ENCODE peak calls at places on chromosome 2, in four cellular contexts. M is OCI-LY7, N is esophagus muscularis mucosa, O is colonic mucosa. L is an unnamed sample.

GRCh38 chr2:201358684-201359083 is 1.5 kb upstream of the FLACC1 start:
- DNase-seq in M (no peak), N (no peak), O (no peak), L (no peak)

GRCh38 chr2:53018830-53019425 is 748.7 kb upstream of the CHAC2 start:
- DNase-seq in M (no peak), N (no peak), O (no peak), L (no peak)

GRCh38 chr2:152369176-152369860 is 34.3 kb downstream of the FMNL2 start:
- DNase-seq in M (no peak), N (no peak), O (no peak), L (no peak)

GRCh38 chr2:128435576-128436497 is 117.2 kb upstream of the HS6ST1 start:
- DNase-seq in M (peak; percentile 4), N (no peak), O (no peak), L (no peak)

GRCh38 chr2:69214898-69215297 is 172.1 kb downstream of the GFPT1 start:
- DNase-seq in M (no peak), N (peak; percentile 86), O (no peak), L (no peak)

GRCh38 chr2:8408560-8409460 is 273.0 kb upstream of the ID2 start:
- DNase-seq in M (peak; percentile 31), N (no peak), O (no peak), L (no peak)

GRCh38 chr2:28390857-28391563 is 1.6 kb upstream of the FOSL2 start:
- DNase-seq in M (peak; percentile 6), N (peak; percentile 98), O (peak; percentile 83), L (no peak)

GRCh38 chr2:211503856-211504255 is 947.5 kb downstream of the CPS1 start:
- DNase-seq in M (peak; percentile 18), N (no peak), O (no peak), L (no peak)

GRCh38 chr2:69804416-69804815 is 25.0 kb upstream of the GMCL1 start:
- DNase-seq in M (no peak), N (peak; percentile 39), O (no peak), L (no peak)

GRCh38 chr2:118058979-118059378 is 29.3 kb upstream of the INSIG2 start:
- DNase-seq in M (no peak), N (no peak), O (no peak), L (no peak)

GRCh38 chr2:120768112-120769048 is 32.7 kb downstream of the GLI2 start:
- DNase-seq in M (no peak), N (no peak), O (no peak), L (no peak)

GRCh38 chr2:99260184-99260583 is 4.7 kb upstream of the LYG2 start:
- DNase-seq in M (no peak), N (no peak), O (no peak), L (no peak)

GRCh38 chr2:67259581-67260347 is 137.4 kb upstream of the ETAA1 start:
- DNase-seq in M (no peak), N (no peak), O (peak; percentile 35), L (no peak)

GRCh38 chr2:223797811-223798721 is 39.3 kb downstream of the AP1S3 start:
- DNase-seq in M (peak; percentile 83), N (no peak), O (no peak), L (no peak)

GRCh38 chr2:201798252-201798918 is 8.0 kb upstream of the CDK15 start:
- DNase-seq in M (no peak), N (no peak), O (no peak), L (no peak)

GRCh38 chr2:105766300-105766866 is 21.7 kb downstream of the NCK2 start:
- DNase-seq in M (no peak), N (no peak), O (no peak), L (no peak)

GRCh38 chr2:197304556-197305011 is 6.0 kb downstream of the ANKRD44 start:
- DNase-seq in M (peak; percentile 26), N (no peak), O (no peak), L (no peak)

GRCh38 chr2:74188018-74188601 is 9.4 kb upstream of the MOB1A start:
- DNase-seq in M (no peak), N (no peak), O (no peak), L (no peak)

GRCh38 chr2:190837991-190838390 is 42.6 kb upstream of the GLS start:
- DNase-seq in M (no peak), N (no peak), O (no peak), L (no peak)

GRCh38 chr2:177024760-177025159 is 187.8 kb upstream of the HNRNPA3 start:
- DNase-seq in M (no peak), N (no peak), O (no peak), L (no peak)

GRCh38 chr2:168661404-168661869 is 141.0 kb upstream of the NOSTRIN start:
- DNase-seq in M (no peak), N (no peak), O (no peak), L (no peak)

GRCh38 chr2:61178603-61179545 is 16.9 kb downstream of the C2orf74 start:
- DNase-seq in M (peak; percentile 22), N (no peak), O (peak; percentile 27), L (no peak)

GRCh38 chr2:46294185-46294836 is 2.9 kb upstream of the EPAS1 start:
- DNase-seq in M (no peak), N (no peak), O (peak; percentile 53), L (no peak)

GRCh38 chr2:206989306-206989705 is 50.0 kb downstream of the CPO start:
- DNase-seq in M (peak; percentile 30), N (no peak), O (peak; percentile 21), L (no peak)

GRCh38 chr2:240412975-240413812 is 22.3 kb upstream of the GPC1 start:
- DNase-seq in M (no peak), N (no peak), O (no peak), L (no peak)

GRCh38 chr2:73101626-73102256 is 11.0 kb downstream of the RAB11FIP5 start:
- DNase-seq in M (no peak), N (no peak), O (no peak), L (no peak)

GRCh38 chr2:170812716-170813585 is 3.7 kb upstream of the GAD1 start:
- DNase-seq in M (peak; percentile 85), N (no peak), O (peak; percentile 54), L (no peak)

DNA sequence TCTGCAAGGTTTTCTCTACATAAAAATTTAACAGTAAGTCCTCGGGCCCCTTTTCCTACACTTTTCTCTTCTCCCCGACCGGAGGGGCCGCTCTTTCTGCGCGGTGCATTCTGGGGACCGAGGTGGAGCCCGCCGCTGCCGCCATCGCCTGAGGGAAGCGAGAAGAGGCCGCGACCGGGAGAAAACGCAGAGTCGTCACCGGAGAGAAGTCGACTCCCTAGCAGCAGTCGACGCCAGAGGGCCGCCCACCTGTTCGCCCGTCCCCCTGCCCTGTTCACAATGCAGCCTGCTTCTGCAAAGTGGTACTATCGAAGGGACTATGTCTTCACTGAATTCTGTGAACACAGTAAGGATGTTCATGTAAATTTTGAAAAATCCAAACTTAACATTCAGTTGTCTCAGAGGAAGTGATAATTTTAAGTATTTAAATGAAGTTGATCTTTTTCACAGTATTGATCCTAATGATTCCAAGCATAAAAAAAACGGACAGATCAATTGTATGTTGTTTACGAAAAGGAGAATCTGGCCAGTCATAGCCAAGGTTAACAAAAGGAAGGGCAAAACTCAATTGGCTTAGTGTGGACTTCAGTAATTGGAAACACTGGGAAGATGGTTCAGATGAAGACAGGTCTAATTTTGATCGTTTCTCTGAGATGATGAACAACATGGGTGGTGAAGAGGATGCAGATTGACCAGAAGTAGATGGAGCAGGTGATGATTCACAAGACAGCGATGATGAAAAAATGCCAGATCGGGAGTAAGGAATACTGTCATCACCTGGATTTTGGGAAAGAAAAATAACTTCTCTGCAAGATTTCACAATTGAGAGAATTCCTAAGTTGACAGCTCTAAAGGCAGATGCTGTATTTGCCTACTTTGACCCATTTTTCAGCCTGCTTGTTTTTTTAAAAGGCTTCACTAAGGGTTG is 55.8 kb downstream of the ASXL2 start:
- DNase-seq in M (no peak), N (no peak), O (peak; percentile 35), L (no peak)
- H3K4me3 ChIP-seq in M (no peak overlapping the region), N (peak overlapping the region; percentile 15), O (no peak overlapping the region), L (peak overlapping the region; percentile 30)

DNA sequence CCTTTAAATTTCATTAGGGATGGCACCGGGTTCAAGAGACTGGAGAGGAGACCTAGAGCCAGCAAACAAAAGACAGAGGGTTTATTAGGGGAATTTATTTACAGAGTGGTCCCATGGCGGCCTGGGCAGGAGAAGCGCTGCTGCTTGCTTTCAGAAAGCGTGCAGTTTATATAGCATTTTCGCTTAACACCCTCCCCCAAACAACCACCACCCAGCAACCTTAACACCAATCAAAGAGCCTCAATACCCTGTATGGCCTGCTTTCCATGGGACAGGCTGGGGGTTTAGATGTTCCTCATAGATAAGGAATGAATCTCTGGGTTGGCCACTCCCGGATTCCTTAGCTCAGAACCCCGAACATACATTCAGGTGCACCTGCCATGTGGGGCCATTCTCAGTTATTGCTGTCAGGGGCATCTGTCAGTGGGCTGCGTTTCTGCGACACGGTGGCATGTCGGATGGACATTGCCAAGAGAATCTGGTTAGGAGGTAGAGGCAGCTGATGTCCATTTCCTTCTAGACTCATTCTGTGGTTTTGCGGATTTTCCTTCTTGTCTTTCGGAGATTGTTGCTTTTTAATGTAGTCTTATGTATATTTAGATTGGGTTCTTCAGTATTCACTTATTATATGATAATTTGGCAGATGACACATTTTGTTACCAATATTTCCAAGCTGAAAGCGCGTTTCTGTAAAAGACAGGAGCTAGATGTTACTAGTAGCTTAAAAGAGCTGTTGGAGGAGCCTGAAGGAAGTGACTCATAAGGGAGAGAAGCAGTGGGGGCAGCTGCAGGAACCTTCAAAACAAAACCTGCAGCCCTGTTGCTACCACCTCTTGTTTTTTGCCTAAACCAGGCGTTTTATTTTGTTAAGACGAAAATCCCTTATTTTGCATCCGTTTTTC is 7.2 kb downstream of the AGAP1 start:
- DNase-seq in M (no peak), N (no peak), O (no peak), L (no peak)
- H3K4me3 ChIP-seq in M (no peak overlapping the region), N (peak overlapping the region; percentile 2), O (no peak overlapping the region), L (no peak overlapping the region)

GRCh38 chr2:38775097-38775920 is 2.7 kb upstream of the GEMIN6 start:
- DNase-seq in M (no peak), N (no peak), O (no peak), L (no peak)
- H3K4me3 ChIP-seq in M (no peak overlapping the region), N (no peak overlapping the region), O (no peak overlapping the region), L (no peak overlapping the region)

GRCh38 chr2:85741811-85742507 is 11.8 kb upstream of the ATOH8 start:
- DNase-seq in M (no peak), N (no peak), O (peak; percentile 52), L (no peak)

GRCh38 chr2:85744771-85745601 is 8.8 kb upstream of the ATOH8 start:
- DNase-seq in M (no peak), N (no peak), O (no peak), L (peak; percentile 96)

GRCh38 chr2:85743304-85743978 is 10.3 kb upstream of the ATOH8 start:
- DNase-seq in M (no peak), N (no peak), O (no peak), L (no peak)

GRCh38 chr2:85745619-85746018 is 8.2 kb upstream of the ATOH8 start:
- DNase-seq in M (no peak), N (no peak), O (no peak), L (no peak)

DNA sequence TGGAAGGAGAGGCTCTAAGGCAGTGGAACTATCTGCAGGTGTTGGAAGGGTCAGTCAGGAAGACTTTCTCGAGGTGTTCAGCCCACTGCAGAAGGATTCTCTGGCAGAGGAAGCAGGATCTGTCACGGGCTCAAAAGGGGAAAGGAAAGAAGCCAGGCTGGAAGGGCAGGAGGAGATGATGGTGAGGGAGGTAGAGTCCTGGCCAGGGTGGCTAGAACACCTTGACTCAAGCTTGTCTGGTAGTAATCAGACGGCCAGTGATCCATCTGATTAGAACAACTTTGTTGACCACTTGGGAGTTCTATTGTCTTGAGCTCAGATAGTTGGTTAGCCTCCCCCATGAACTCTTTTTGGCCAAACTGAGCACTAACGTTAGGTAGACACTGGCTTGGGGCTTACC is 9.7 kb upstream of the ATOH8 start:
- DNase-seq in M (no peak), N (no peak), O (no peak), L (no peak)
- H3K4me3 ChIP-seq in M (no peak overlapping the region), N (no peak overlapping the region), O (no peak overlapping the region), L (no peak overlapping the region)

GRCh38 chr2:237591021-237591370 is 462 bp upstream of the RAB17 start:
- DNase-seq in M (no peak), N (no peak), O (peak; percentile 89), L (no peak)
- H3K4me3 ChIP-seq in M (no peak overlapping the region), N (no peak overlapping the region), O (peak overlapping the region; percentile 29), L (no peak overlapping the region)

L was measured in vagina.